ENCODE peak calls at places on chromosome 1, in eight cellular contexts. S, E, N, P, A, I, K and Z are unnamed samples.

GRCh38 chr1:16925635-16926490 is 4.1 kb downstream of the CROCC start:
- DNase-seq in S (no peak), E (no peak), N (no peak), P (no peak), A (no peak), I (no peak), K (no peak), Z (no peak)

GRCh38 chr1:228265167-228265566 is 57.3 kb downstream of the OBSCN start:
- DNase-seq in S (no peak), E (no peak), N (no peak), P (no peak), A (no peak), I (no peak), K (peak), Z (peak)

GRCh38 chr1:48530727-48531351 is 58.8 kb upstream of the SPATA6 start:
- DNase-seq in S (peak), E (peak), N (peak), P (peak), A (peak), I (peak), K (peak), Z (peak)

GRCh38 chr1:197797010-197797409 is 21.7 kb upstream of the DENND1B start:
- DNase-seq in S (no peak), E (no peak), N (no peak), P (no peak), A (no peak), I (no peak), K (no peak), Z (no peak)

GRCh38 chr1:206634365-206635079 is 814 bp upstream of the DYRK3 start:
- DNase-seq in S (peak), E (peak), N (peak), P (peak), A (peak), I (peak), K (peak), Z (peak)

GRCh38 chr1:160800645-160801408 is 4.9 kb downstream of the LY9 start:
- DNase-seq in S (no peak), E (no peak), N (no peak), P (no peak), A (no peak), I (no peak), K (no peak), Z (no peak)

GRCh38 chr1:197485790-197486189 is 217.7 kb downstream of the CRB1 start:
- DNase-seq in S (no peak), E (no peak), N (peak), P (no peak), A (no peak), I (no peak), K (no peak), Z (no peak)

GRCh38 chr1:207423560-207424292 is 30.4 kb upstream of the CR2 start:
- DNase-seq in S (no peak), E (no peak), N (peak), P (no peak), A (no peak), I (no peak), K (no peak), Z (no peak)

GRCh38 chr1:33331444-33332356 is 10.8 kb upstream of the A3GALT2 start:
- DNase-seq in S (no peak), E (no peak), N (no peak), P (no peak), A (no peak), I (no peak), K (no peak), Z (no peak)

GRCh38 chr1:204544321-204544720 is 28.1 kb downstream of the MDM4 start:
- DNase-seq in S (no peak), E (no peak), N (no peak), P (no peak), A (no peak), I (no peak), K (peak), Z (no peak)

GRCh38 chr1:212864201-212864600 is 6.1 kb downstream of the FLVCR1 start:
- DNase-seq in S (no peak), E (no peak), N (no peak), P (no peak), A (no peak), I (no peak), K (no peak), Z (no peak)

GRCh38 chr1:84698718-84699117 is 8.5 kb upstream of the SSX2IP start:
- DNase-seq in S (no peak), E (no peak), N (no peak), P (no peak), A (no peak), I (no peak), K (peak), Z (no peak)

GRCh38 chr1:230321741-230322420 is 104.3 kb downstream of the PGBD5 start:
- DNase-seq in S (peak), E (no peak), N (no peak), P (no peak), A (no peak), I (no peak), K (no peak), Z (no peak)

GRCh38 chr1:210882414-210883221 is 251.3 kb downstream of the KCNH1 start:
- DNase-seq in S (no peak), E (no peak), N (no peak), P (no peak), A (no peak), I (no peak), K (peak), Z (no peak)